ENCODE peak calls at places on chromosomes 11 and 22, in seven cellular contexts. X, P, O, U, Q, E and K are unnamed samples.

GRCh38 chr11:65439331-65440181 is 17.0 kb downstream of the NEAT1 start:
- DNase-seq in U (no peak), E (peak), Q (no peak), P (no peak), O (no peak), X (no peak), K (peak)

GRCh38 chr11:108084811-108085210 is 36.6 kb upstream of the ACAT1 start:
- DNase-seq in O (no peak), E (no peak), X (no peak), P (no peak), Q (no peak), U (no peak), K (no peak)

GRCh38 chr11:87473174-87473573 is 435.4 kb downstream of the TMEM135 start:
- DNase-seq in E (no peak), Q (no peak), U (no peak), X (no peak), O (peak), P (no peak), K (peak)

GRCh38 chr11:76238551-76238950 is 32.2 kb upstream of the WNT11 start:
- DNase-seq in U (no peak), E (no peak), Q (no peak), X (no peak), O (no peak), P (no peak), K (no peak)

GRCh38 chr11:66409226-66409625 is 11.6 kb upstream of the NPAS4 start:
- DNase-seq in U (no peak), X (no peak), O (no peak), P (no peak), E (no peak), Q (no peak), K (no peak)

GRCh38 chr22:16962501-16962900 is 45.5 kb downstream of the GAB4 start:
- DNase-seq in X (no peak), U (no peak), O (no peak), Q (no peak), P (no peak), E (no peak), K (no peak)

GRCh38 chr11:84322211-84322610 is 1036.0 kb upstream of the CCDC90B start:
- DNase-seq in O (no peak), U (no peak), X (no peak), Q (no peak), P (no peak), E (no peak), K (no peak)

GRCh38 chr11:8083871-8084281 is 2.9 kb downstream of the TUB start:
- DNase-seq in Q (no peak), X (no peak), O (no peak), P (no peak), E (no peak), U (no peak), K (peak)

GRCh38 chr11:64298966-64299846 is 952 bp upstream of the CATSPERZ start:
- DNase-seq in E (peak), P (no peak), X (no peak), Q (peak), O (no peak), U (no peak), K (peak)

GRCh38 chr11:783581-784015 is 6.3 kb downstream of the CEND1 start:
- DNase-seq in X (peak), E (peak), O (peak), U (no peak), Q (peak), P (peak), K (peak)

GRCh38 chr11:28963189-28963588 is 855.0 kb downstream of the METTL15 start:
- DNase-seq in X (no peak), P (no peak), U (no peak), Q (no peak), E (peak), O (no peak), K (no peak)

GRCh38 chr11:76008474-76008873 is 193.5 kb downstream of the UVRAG start:
- DNase-seq in U (no peak), X (no peak), O (no peak), P (no peak), Q (no peak), E (peak), K (no peak)

GRCh38 chr11:96179905-96180304 is 163.1 kb downstream of the MAML2 start:
- DNase-seq in X (no peak), O (no peak), P (no peak), U (no peak), Q (no peak), E (no peak), K (no peak)

GRCh38 chr22:46239261-46240048 is 10.6 kb downstream of the CDPF1 start:
- DNase-seq in O (no peak), Q (no peak), E (no peak), P (no peak), X (no peak), U (no peak), K (peak)

GRCh38 chr11:17277024-17277584 is 565 bp downstream of the NUCB2 start:
- DNase-seq in O (no peak), U (no peak), E (peak), X (no peak), P (peak), Q (no peak), K (peak)

GRCh38 chr22:48382197-48382596 is 1445.5 kb downstream of the BRD1 start:
- DNase-seq in X (no peak), U (no peak), Q (no peak), P (no peak), O (no peak), E (no peak), K (no peak)

GRCh38 chr11:69311767-69312385 is 17.9 kb downstream of the MYEOV start:
- DNase-seq in X (no peak), Q (no peak), P (no peak), U (no peak), E (no peak), O (no peak), K (no peak)

GRCh38 chr11:115505165-115505564 is 950 bp upstream of the CADM1 start:
- DNase-seq in Q (no peak), U (no peak), P (no peak), X (no peak), O (no peak), E (no peak), K (no peak)

GRCh38 chr11:30128269-30128932 is 102.4 kb upstream of the FSHB start:
- DNase-seq in Q (no peak), O (peak), U (no peak), X (no peak), E (peak), P (no peak), K (peak)

GRCh38 chr11:61697093-61697492 is 16.9 kb downstream of the DAGLA start:
- DNase-seq in U (no peak), O (no peak), P (no peak), X (no peak), E (no peak), Q (no peak), K (peak)